ENCODE peak calls at places on chromosomes 11 and 22, in nine cellular contexts. D is HCT116; H is coronary artery; J is GM23248; Y is CD4-positive, alpha-beta T cell; Q is neural progenitor cell; E is hepatocyte; V is brain microvascular endothelial cell; G is upper lobe of right lung. P is an unnamed sample.

GRCh38 chr11:79488286-79488685 is 47.5 kb upstream of the TENM4 start:
- DNase-seq in Y (no peak), E (no peak), G (no peak), H (no peak), J (peak; percentile 31), D (no peak), V (no peak), Q (no peak), P (no peak)

GRCh38 chr11:77879218-77879617 is 58.3 kb downstream of the AAMDC start:
- DNase-seq in Q (no peak), Y (no peak), J (peak; percentile 46), D (no peak), E (no peak), V (no peak), H (no peak), G (no peak), P (peak; percentile 19)

GRCh38 chr11:14873632-14874031 is 18.4 kb downstream of the CYP2R1 start:
- DNase-seq in H (no peak), D (no peak), V (no peak), J (no peak), E (no peak), Y (no peak), Q (no peak), G (no peak), P (no peak)

GRCh38 chr11:61004037-61004641 is 32.7 kb downstream of the CD6 start:
- DNase-seq in D (no peak), Y (no peak), J (no peak), G (no peak), Q (no peak), V (peak; percentile 32), H (no peak), E (peak; percentile 36), P (peak; percentile 39)

GRCh38 chr22:44147821-44148574 is 32.7 kb upstream of the PARVG start:
- DNase-seq in H (no peak), Y (no peak), J (peak; percentile 16), Q (peak; percentile 66), D (no peak), V (peak; percentile 18), E (peak; percentile 69), G (no peak), P (no peak)

GRCh38 chr11:64058494-64058893 is 22.8 kb downstream of the FLRT1 start:
- DNase-seq in V (no peak), E (no peak), D (no peak), H (no peak), G (no peak), Y (no peak), Q (no peak), J (no peak), P (no peak)

GRCh38 chr22:48857202-48857805 is 970.4 kb downstream of the BRD1 start:
- DNase-seq in E (no peak), D (no peak), V (no peak), G (peak; percentile 40), Y (no peak), J (no peak), H (peak; percentile 31), Q (no peak), P (no peak)

GRCh38 chr11:35717043-35717442 is 54.5 kb downstream of the TRIM44 start:
- DNase-seq in D (no peak), J (no peak), G (no peak), E (no peak), Y (no peak), H (no peak), V (no peak), Q (peak; percentile 45), P (no peak)

GRCh38 chr11:88629496-88629895 is 292.0 kb upstream of the CTSC start:
- DNase-seq in V (no peak), J (no peak), Y (no peak), E (no peak), G (no peak), D (no peak), H (no peak), Q (no peak), P (no peak)

GRCh38 chr11:122128146-122128545 is 12.1 kb upstream of the BLID start:
- DNase-seq in Y (no peak), J (no peak), D (no peak), E (no peak), G (no peak), V (no peak), H (no peak), Q (no peak), P (no peak)

GRCh38 chr11:122126024-122126678 is 10.1 kb upstream of the BLID start:
- DNase-seq in G (no peak), V (no peak), J (no peak), D (no peak), Q (no peak), E (no peak), Y (no peak), H (no peak), P (no peak)

GRCh38 chr11:122127020-122127419 is 11.0 kb upstream of the BLID start:
- DNase-seq in H (no peak), V (no peak), J (peak; percentile 46), D (no peak), Y (no peak), Q (no peak), G (no peak), E (no peak), P (no peak)

DNA sequence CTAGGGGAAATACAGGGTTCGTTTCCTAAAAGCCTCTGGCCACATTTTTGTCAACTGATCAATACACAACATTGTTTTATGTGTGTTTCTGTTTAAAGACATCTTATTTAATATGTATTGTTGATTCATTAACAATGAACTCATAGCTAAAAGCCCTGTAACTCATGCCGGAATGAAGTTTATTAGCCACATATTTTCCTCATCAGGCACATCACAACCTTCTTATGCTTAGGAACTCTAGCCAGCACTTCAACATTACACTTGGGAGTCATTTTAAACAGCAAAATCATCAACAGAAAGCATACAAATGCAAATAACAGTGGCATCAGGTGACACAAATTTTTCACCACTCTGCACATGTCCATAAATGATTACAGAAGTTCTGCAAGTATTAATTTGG is 15.1 kb upstream of the BLID start:
- DNase-seq in Y (no peak), H (no peak), J (peak; percentile 40), D (no peak), Q (no peak), E (no peak), V (no peak), G (no peak), P (no peak)
- H3K27ac ChIP-seq in Y (no peak overlapping the region), H (no peak overlapping the region), J (peak overlapping the region; percentile 88), D (peak overlapping the region; percentile 95), Q (no peak overlapping the region), E (no peak overlapping the region), V (no peak overlapping the region), G (no peak overlapping the region), P (no peak overlapping the region)

GRCh38 chr11:114166389-114166788 is 106.9 kb downstream of the ZBTB16 start:
- DNase-seq in Y (no peak), J (no peak), Q (no peak), D (no peak), E (no peak), V (no peak), G (no peak), H (no peak), P (no peak)

GRCh38 chr11:114168691-114169090 is 109.2 kb downstream of the ZBTB16 start:
- DNase-seq in E (no peak), V (no peak), Y (no peak), Q (no peak), H (no peak), J (no peak), D (no peak), G (no peak), P (no peak)

GRCh38 chr11:114166897-114167323 is 107.4 kb downstream of the ZBTB16 start:
- DNase-seq in E (peak; percentile 45), J (peak; percentile 88), Q (no peak), G (no peak), Y (no peak), H (no peak), D (no peak), V (peak; percentile 72), P (peak; percentile 10)

GRCh38 chr11:114168086-114168448 is 108.6 kb downstream of the ZBTB16 start:
- DNase-seq in Y (no peak), J (no peak), E (no peak), D (no peak), G (no peak), H (no peak), V (no peak), Q (no peak), P (no peak)

GRCh38 chr11:114167355-114168085 is 108.0 kb downstream of the ZBTB16 start:
- DNase-seq in J (no peak), E (no peak), Q (no peak), Y (no peak), D (no peak), V (no peak), G (no peak), H (no peak), P (no peak)
- H3K27ac ChIP-seq in J (no peak overlapping the region), E (peak overlapping the region; percentile 96), Q (no peak overlapping the region), Y (no peak overlapping the region), D (no peak overlapping the region), V (no peak overlapping the region), G (peak overlapping the region; percentile 97), H (peak overlapping the region; percentile 98), P (peak overlapping the region; percentile 100)

GRCh38 chr11:83364500-83365059 is 78.4 kb upstream of the CCDC90B start:
- DNase-seq in D (no peak), H (no peak), Q (no peak), J (peak; percentile 2), Y (no peak), G (no peak), E (no peak), V (no peak), P (no peak)
- H3K27ac ChIP-seq in D (no peak overlapping the region), H (no peak overlapping the region), Q (no peak overlapping the region), J (no peak overlapping the region), Y (no peak overlapping the region), G (no peak overlapping the region), E (no peak overlapping the region), V (no peak overlapping the region), P (no peak overlapping the region)

GRCh38 chr11:48044577-48044976 is 64.2 kb downstream of the PTPRJ start:
- DNase-seq in G (no peak), E (no peak), Q (no peak), V (no peak), D (no peak), J (no peak), Y (no peak), H (no peak), P (no peak)

GRCh38 chr11:48049036-48049435 is 68.7 kb downstream of the PTPRJ start:
- DNase-seq in D (no peak), Q (no peak), G (peak; percentile 13), V (peak; percentile 33), E (no peak), H (no peak), J (no peak), Y (no peak), P (no peak)

GRCh38 chr11:48050304-48050703 is 69.9 kb downstream of the PTPRJ start:
- DNase-seq in E (no peak), J (no peak), G (no peak), V (no peak), Q (no peak), Y (no peak), H (no peak), D (no peak), P (no peak)

GRCh38 chr11:48045536-48045935 is 65.2 kb downstream of the PTPRJ start:
- DNase-seq in Y (no peak), E (no peak), D (no peak), Q (no peak), V (no peak), H (no peak), G (no peak), J (no peak), P (no peak)

GRCh38 chr11:48047616-48048015 is 67.3 kb downstream of the PTPRJ start:
- DNase-seq in V (peak; percentile 68), H (no peak), D (no peak), Q (no peak), G (peak; percentile 36), E (peak; percentile 42), J (peak; percentile 70), Y (no peak), P (no peak)
- H3K27ac ChIP-seq in V (peak overlapping the region; percentile 69), H (no peak overlapping the region), D (no peak overlapping the region), Q (peak overlapping the region; percentile 65), G (no peak overlapping the region), E (peak overlapping the region; percentile 81), J (peak overlapping the region; percentile 35), Y (no peak overlapping the region), P (peak overlapping the region; percentile 89)